ENCODE peak calls at places on chromosomes 16 and 17, in six cellular contexts. One of them, this sample, is unnamed.

GRCh38 chr16:78925071-78925714 is 675.3 kb downstream of the MAF start:
- DNase-seq in lower lobe of right lung: peak; percentile 61
- DNase-seq in H9: peak; percentile 46
- DNase-seq in Peyer's patch: no peak
- DNase-seq in CD8-positive, alpha-beta T cell: no peak
- DNase-seq in fibroblast of lung: no peak
- DNase-seq in this sample: no peak

GRCh38 chr17:16349461-16349860 is 3.8 kb downstream of the CENPV start:
- DNase-seq in lower lobe of right lung: no peak
- DNase-seq in H9: no peak
- DNase-seq in Peyer's patch: no peak
- DNase-seq in CD8-positive, alpha-beta T cell: no peak
- DNase-seq in fibroblast of lung: no peak
- DNase-seq in this sample: no peak

GRCh38 chr16:88804552-88805339 is 1.2 kb downstream of the CDT1 start:
- DNase-seq in lower lobe of right lung: no peak
- DNase-seq in H9: peak; percentile 65
- DNase-seq in Peyer's patch: no peak
- DNase-seq in CD8-positive, alpha-beta T cell: no peak
- DNase-seq in fibroblast of lung: no peak
- DNase-seq in this sample: peak; percentile 83

GRCh38 chr16:79334127-79334526 is 266.4 kb downstream of the MAF start:
- DNase-seq in lower lobe of right lung: peak; percentile 50
- DNase-seq in H9: peak; percentile 46
- DNase-seq in Peyer's patch: no peak
- DNase-seq in CD8-positive, alpha-beta T cell: no peak
- DNase-seq in fibroblast of lung: no peak
- DNase-seq in this sample: no peak

GRCh38 chr17:43905985-43906852 is 1.1 kb downstream of the MPP2 start:
- DNase-seq in lower lobe of right lung: peak; percentile 61
- DNase-seq in H9: peak; percentile 94
- DNase-seq in Peyer's patch: no peak
- DNase-seq in CD8-positive, alpha-beta T cell: peak; percentile 59
- DNase-seq in fibroblast of lung: peak; percentile 65
- DNase-seq in this sample: peak; percentile 51

GRCh38 chr16:71930013-71930563 is 34.8 kb downstream of the IST1 start:
- DNase-seq in lower lobe of right lung: no peak
- DNase-seq in H9: no peak
- DNase-seq in Peyer's patch: no peak
- DNase-seq in CD8-positive, alpha-beta T cell: no peak
- DNase-seq in fibroblast of lung: peak; percentile 14
- DNase-seq in this sample: no peak

GRCh38 chr17:71080937-71081336 is 911.6 kb downstream of the KCNJ2 start:
- DNase-seq in lower lobe of right lung: no peak
- DNase-seq in H9: peak; percentile 62
- DNase-seq in Peyer's patch: no peak
- DNase-seq in CD8-positive, alpha-beta T cell: no peak
- DNase-seq in fibroblast of lung: no peak
- DNase-seq in this sample: no peak

GRCh38 chr17:70562137-70562536 is 392.8 kb downstream of the KCNJ2 start:
- DNase-seq in lower lobe of right lung: no peak
- DNase-seq in H9: no peak
- DNase-seq in Peyer's patch: no peak
- DNase-seq in CD8-positive, alpha-beta T cell: no peak
- DNase-seq in fibroblast of lung: no peak
- DNase-seq in this sample: no peak

GRCh38 chr17:11980813-11981212 is 16.5 kb downstream of the ZNF18 start:
- DNase-seq in lower lobe of right lung: no peak
- DNase-seq in H9: no peak
- DNase-seq in Peyer's patch: no peak
- DNase-seq in CD8-positive, alpha-beta T cell: no peak
- DNase-seq in fibroblast of lung: no peak
- DNase-seq in this sample: no peak

GRCh38 chr16:56615353-56615752 is 7.0 kb downstream of the MT2A start:
- DNase-seq in lower lobe of right lung: no peak
- DNase-seq in H9: no peak
- DNase-seq in Peyer's patch: no peak
- DNase-seq in CD8-positive, alpha-beta T cell: no peak
- DNase-seq in fibroblast of lung: peak; percentile 65
- DNase-seq in this sample: no peak

GRCh38 chr17:61429274-61429673 is 22.9 kb upstream of the TBX4 start:
- DNase-seq in lower lobe of right lung: no peak
- DNase-seq in H9: no peak
- DNase-seq in Peyer's patch: no peak
- DNase-seq in CD8-positive, alpha-beta T cell: no peak
- DNase-seq in fibroblast of lung: no peak
- DNase-seq in this sample: no peak

GRCh38 chr16:57373117-57373947 is 1.0 kb downstream of the CX3CL1 start:
- DNase-seq in lower lobe of right lung: no peak
- DNase-seq in H9: no peak
- DNase-seq in Peyer's patch: no peak
- DNase-seq in CD8-positive, alpha-beta T cell: no peak
- DNase-seq in fibroblast of lung: peak; percentile 37
- DNase-seq in this sample: no peak

GRCh38 chr16:85812031-85812807 is 12.7 kb downstream of the COX4I1 start:
- DNase-seq in lower lobe of right lung: peak; percentile 39
- DNase-seq in H9: no peak
- DNase-seq in Peyer's patch: peak; percentile 43
- DNase-seq in CD8-positive, alpha-beta T cell: no peak
- DNase-seq in fibroblast of lung: no peak
- DNase-seq in this sample: no peak

GRCh38 chr16:82867425-82867824 is 240.7 kb downstream of the CDH13 start:
- DNase-seq in lower lobe of right lung: no peak
- DNase-seq in H9: no peak
- DNase-seq in Peyer's patch: no peak
- DNase-seq in CD8-positive, alpha-beta T cell: no peak
- DNase-seq in fibroblast of lung: peak; percentile 50
- DNase-seq in this sample: no peak

GRCh38 chr17:76497979-76498885 is 3.0 kb downstream of the RHBDF2 start:
- DNase-seq in lower lobe of right lung: peak; percentile 74
- DNase-seq in H9: peak; percentile 80
- DNase-seq in Peyer's patch: peak; percentile 80
- DNase-seq in CD8-positive, alpha-beta T cell: no peak
- DNase-seq in fibroblast of lung: peak; percentile 84
- DNase-seq in this sample: peak; percentile 89

GRCh38 chr17:19867094-19867653 is 562 bp downstream of the ULK2 start:
- DNase-seq in lower lobe of right lung: peak; percentile 83
- DNase-seq in H9: peak; percentile 91
- DNase-seq in Peyer's patch: peak; percentile 72
- DNase-seq in CD8-positive, alpha-beta T cell: peak; percentile 77
- DNase-seq in fibroblast of lung: peak; percentile 62
- DNase-seq in this sample: peak; percentile 91

GRCh38 chr16:55328611-55329569 is 4.9 kb downstream of the IRX6 start:
- DNase-seq in lower lobe of right lung: no peak
- DNase-seq in H9: peak; percentile 44
- DNase-seq in Peyer's patch: no peak
- DNase-seq in CD8-positive, alpha-beta T cell: no peak
- DNase-seq in fibroblast of lung: no peak
- DNase-seq in this sample: no peak

GRCh38 chr16:55641430-55642056 is 14.2 kb upstream of the SLC6A2 start:
- DNase-seq in lower lobe of right lung: no peak
- DNase-seq in H9: peak; percentile 12
- DNase-seq in Peyer's patch: no peak
- DNase-seq in CD8-positive, alpha-beta T cell: no peak
- DNase-seq in fibroblast of lung: peak; percentile 14
- DNase-seq in this sample: no peak

GRCh38 chr17:46876353-46876887 is 25.0 kb downstream of the WNT9B start:
- DNase-seq in lower lobe of right lung: no peak
- DNase-seq in H9: peak; percentile 89
- DNase-seq in Peyer's patch: peak; percentile 89
- DNase-seq in CD8-positive, alpha-beta T cell: no peak
- DNase-seq in fibroblast of lung: no peak
- DNase-seq in this sample: no peak

GRCh38 chr17:79841369-79842135 is 2.3 kb upstream of the CBX4 start:
- DNase-seq in lower lobe of right lung: no peak
- DNase-seq in H9: peak; percentile 77
- DNase-seq in Peyer's patch: peak; percentile 50
- DNase-seq in CD8-positive, alpha-beta T cell: peak; percentile 60
- DNase-seq in fibroblast of lung: no peak
- DNase-seq in this sample: no peak

GRCh38 chr17:57979076-57979475 is 9.0 kb downstream of the VEZF1 start:
- DNase-seq in lower lobe of right lung: no peak
- DNase-seq in H9: no peak
- DNase-seq in Peyer's patch: no peak
- DNase-seq in CD8-positive, alpha-beta T cell: no peak
- DNase-seq in fibroblast of lung: no peak
- DNase-seq in this sample: no peak
- H3K4me1 ChIP-seq in lower lobe of right lung: peaks cover 50% of the 10 kb centered on the region
- H3K4me1 ChIP-seq in H9: no peaks in the 10 kb centered on the region
- H3K4me1 ChIP-seq in Peyer's patch: peaks cover 29% of the 10 kb centered on the region
- H3K4me1 ChIP-seq in CD8-positive, alpha-beta T cell: peaks cover 28% of the 10 kb centered on the region
- H3K4me1 ChIP-seq in fibroblast of lung: peaks cover 26% of the 10 kb centered on the region
- H3K4me1 ChIP-seq in this sample: peaks cover 4% of the 10 kb centered on the region

GRCh38 chr17:57872536-57872935 is 22.7 kb upstream of the MRPS23 start:
- DNase-seq in lower lobe of right lung: no peak
- DNase-seq in H9: no peak
- DNase-seq in Peyer's patch: no peak
- DNase-seq in CD8-positive, alpha-beta T cell: no peak
- DNase-seq in fibroblast of lung: no peak
- DNase-seq in this sample: no peak

GRCh38 chr17:57874058-57874419 is 24.2 kb upstream of the MRPS23 start:
- DNase-seq in lower lobe of right lung: no peak
- DNase-seq in H9: peak; percentile 30
- DNase-seq in Peyer's patch: no peak
- DNase-seq in CD8-positive, alpha-beta T cell: no peak
- DNase-seq in fibroblast of lung: no peak
- DNase-seq in this sample: no peak

GRCh38 chr17:57871863-57872262 is 22.0 kb upstream of the MRPS23 start:
- DNase-seq in lower lobe of right lung: no peak
- DNase-seq in H9: no peak
- DNase-seq in Peyer's patch: no peak
- DNase-seq in CD8-positive, alpha-beta T cell: no peak
- DNase-seq in fibroblast of lung: no peak
- DNase-seq in this sample: no peak

GRCh38 chr17:57874434-57875108 is 24.7 kb upstream of the MRPS23 start:
- DNase-seq in lower lobe of right lung: peak; percentile 65
- DNase-seq in H9: peak; percentile 97
- DNase-seq in Peyer's patch: no peak
- DNase-seq in CD8-positive, alpha-beta T cell: no peak
- DNase-seq in fibroblast of lung: peak; percentile 97
- DNase-seq in this sample: peak; percentile 83

GRCh38 chr17:57873261-57874057 is 23.6 kb upstream of the MRPS23 start:
- DNase-seq in lower lobe of right lung: no peak
- DNase-seq in H9: peak; percentile 36
- DNase-seq in Peyer's patch: no peak
- DNase-seq in CD8-positive, alpha-beta T cell: no peak
- DNase-seq in fibroblast of lung: no peak
- DNase-seq in this sample: no peak
- H3K27ac ChIP-seq in lower lobe of right lung: peak overlapping the region; percentile 78
- H3K27ac ChIP-seq in H9: no peak overlapping the region
- H3K27ac ChIP-seq in Peyer's patch: no peak overlapping the region
- H3K27ac ChIP-seq in CD8-positive, alpha-beta T cell: no peak overlapping the region
- H3K27ac ChIP-seq in fibroblast of lung: peak overlapping the region; percentile 95
- H3K27ac ChIP-seq in this sample: no peak overlapping the region

GRCh38 chr17:65556014-65556909 is 5.2 kb downstream of the AXIN2 start:
- DNase-seq in lower lobe of right lung: peak; percentile 89
- DNase-seq in H9: peak; percentile 90
- DNase-seq in Peyer's patch: peak; percentile 93
- DNase-seq in CD8-positive, alpha-beta T cell: peak; percentile 95
- DNase-seq in fibroblast of lung: peak; percentile 46
- DNase-seq in this sample: peak; percentile 92

GRCh38 chr17:65558683-65559311 is 2.7 kb downstream of the AXIN2 start:
- DNase-seq in lower lobe of right lung: no peak
- DNase-seq in H9: no peak
- DNase-seq in Peyer's patch: no peak
- DNase-seq in CD8-positive, alpha-beta T cell: no peak
- DNase-seq in fibroblast of lung: no peak
- DNase-seq in this sample: peak; percentile 76

GRCh38 chr17:65557349-65558310 is 3.8 kb downstream of the AXIN2 start:
- DNase-seq in lower lobe of right lung: no peak
- DNase-seq in H9: no peak
- DNase-seq in Peyer's patch: no peak
- DNase-seq in CD8-positive, alpha-beta T cell: peak; percentile 54
- DNase-seq in fibroblast of lung: peak; percentile 93
- DNase-seq in this sample: no peak

GRCh38 chr17:65558311-65558682 is 3.2 kb downstream of the AXIN2 start:
- DNase-seq in lower lobe of right lung: no peak
- DNase-seq in H9: no peak
- DNase-seq in Peyer's patch: no peak
- DNase-seq in CD8-positive, alpha-beta T cell: no peak
- DNase-seq in fibroblast of lung: no peak
- DNase-seq in this sample: peak; percentile 65

GRCh38 chr17:65556910-65557348 is 4.5 kb downstream of the AXIN2 start:
- DNase-seq in lower lobe of right lung: no peak
- DNase-seq in H9: no peak
- DNase-seq in Peyer's patch: no peak
- DNase-seq in CD8-positive, alpha-beta T cell: no peak
- DNase-seq in fibroblast of lung: no peak
- DNase-seq in this sample: no peak
- H3K4me1 ChIP-seq in lower lobe of right lung: peaks cover 9% of the 10 kb centered on the region
- H3K4me1 ChIP-seq in H9: peaks cover 13% of the 10 kb centered on the region
- H3K4me1 ChIP-seq in Peyer's patch: peaks cover 36% of the 10 kb centered on the region
- H3K4me1 ChIP-seq in CD8-positive, alpha-beta T cell: peaks cover 42% of the 10 kb centered on the region
- H3K4me1 ChIP-seq in fibroblast of lung: peaks cover 26% of the 10 kb centered on the region
- H3K4me1 ChIP-seq in this sample: peaks cover 23% of the 10 kb centered on the region

DNA sequence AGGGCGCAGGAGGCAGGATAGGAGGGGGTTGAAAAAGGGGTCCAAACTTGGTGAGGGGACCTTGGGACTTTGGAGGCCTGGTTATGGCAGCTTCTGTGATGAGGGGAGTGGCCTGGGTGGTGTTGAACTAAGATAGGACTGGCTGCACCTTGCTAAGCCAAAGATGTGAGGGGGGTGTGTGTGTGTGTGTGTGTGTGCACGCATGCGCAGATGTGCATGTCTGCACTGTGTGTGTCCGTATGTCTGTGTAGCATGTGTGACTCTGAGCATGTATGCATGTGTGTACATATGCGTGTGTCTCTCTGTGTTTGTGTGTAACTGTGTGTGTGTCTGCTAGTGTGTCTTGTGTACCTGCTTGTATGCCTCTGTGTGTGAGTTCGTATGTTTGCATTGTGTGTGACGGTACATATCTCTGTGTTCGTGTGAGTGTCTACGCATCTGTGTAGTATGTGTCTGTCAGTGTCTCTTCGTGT is 4.1 kb downstream of the SLC16A5 start:
- DNase-seq in lower lobe of right lung: no peak
- DNase-seq in H9: no peak
- DNase-seq in Peyer's patch: peak; percentile 79
- DNase-seq in CD8-positive, alpha-beta T cell: no peak
- DNase-seq in fibroblast of lung: no peak
- DNase-seq in this sample: no peak
- H3K27ac ChIP-seq in lower lobe of right lung: peak overlapping the region; percentile 76
- H3K27ac ChIP-seq in H9: no peak overlapping the region
- H3K27ac ChIP-seq in Peyer's patch: no peak overlapping the region
- H3K27ac ChIP-seq in CD8-positive, alpha-beta T cell: no peak overlapping the region
- H3K27ac ChIP-seq in fibroblast of lung: no peak overlapping the region
- H3K27ac ChIP-seq in this sample: peak overlapping the region; percentile 48

DNA sequence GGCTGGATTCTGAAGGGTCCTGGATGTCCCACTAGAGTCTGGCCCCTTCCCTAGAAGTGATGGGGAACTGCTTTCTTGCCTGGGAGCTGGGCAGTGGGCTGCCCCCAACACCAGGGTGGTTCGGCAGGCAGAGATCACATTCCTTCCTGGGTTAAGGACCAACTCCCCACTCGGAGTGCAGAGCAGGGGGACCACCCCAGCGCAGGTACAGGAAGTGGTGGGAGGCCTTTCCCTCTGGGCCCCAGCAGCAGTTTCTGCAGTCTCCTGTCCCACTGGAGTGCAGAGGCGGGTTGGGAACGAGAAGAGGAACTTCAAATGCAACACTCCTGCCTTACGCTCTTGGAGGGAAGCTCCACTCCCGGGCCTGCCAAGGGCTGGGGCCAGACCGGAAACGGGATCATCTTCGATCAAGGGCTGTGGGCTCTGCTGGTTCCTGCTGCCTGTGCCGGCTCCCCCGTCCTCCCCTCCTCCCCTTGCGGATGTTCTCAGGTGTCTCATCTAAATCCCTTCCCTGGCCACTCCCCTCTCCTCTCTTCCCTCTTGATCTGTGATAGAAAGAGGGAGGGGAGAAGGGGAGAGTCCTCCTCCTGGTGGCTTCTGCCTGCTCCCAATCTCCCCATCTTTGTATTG is 9.0 kb upstream of the NGFR start:
- DNase-seq in lower lobe of right lung: no peak
- DNase-seq in H9: peak; percentile 99
- DNase-seq in Peyer's patch: no peak
- DNase-seq in CD8-positive, alpha-beta T cell: no peak
- DNase-seq in fibroblast of lung: no peak
- DNase-seq in this sample: no peak
- H3K4me1 ChIP-seq in lower lobe of right lung: peaks cover 6% of the 10 kb centered on the region
- H3K4me1 ChIP-seq in H9: peaks cover 7% of the 10 kb centered on the region
- H3K4me1 ChIP-seq in Peyer's patch: no peaks in the 10 kb centered on the region
- H3K4me1 ChIP-seq in CD8-positive, alpha-beta T cell: peaks cover 11% of the 10 kb centered on the region
- H3K4me1 ChIP-seq in fibroblast of lung: no peaks in the 10 kb centered on the region
- H3K4me1 ChIP-seq in this sample: peaks cover 9% of the 10 kb centered on the region